ENCODE peak calls at places on chromosomes 11 and 22, in eight cellular contexts. R is HCT116, L is fibroblast of lung, J is PC-9, C is neuronal stem cell, K is keratinocyte, N is trophoblast cell, S is IMR-90. Q is an unnamed sample.

GRCh38 chr22:49882519-49883293 is 29.1 kb downstream of the ZBED4 start:
- DNase-seq in R (no peak), L (no peak), J (no peak), C (no peak), K (no peak), N (no peak), S (peak), Q (no peak)

GRCh38 chr11:44624761-44625221 is 59.3 kb downstream of the CD82 start:
- DNase-seq in R (no peak), L (no peak), J (no peak), C (no peak), K (no peak), N (no peak), S (no peak), Q (peak)

GRCh38 chr11:11010624-11011127 is 152.8 kb upstream of the ZBED5 start:
- DNase-seq in R (peak), L (peak), J (no peak), C (peak), K (no peak), N (peak), S (peak), Q (no peak)

GRCh38 chr11:132704796-132705375 is 827.4 kb downstream of the OPCML start:
- DNase-seq in R (no peak), L (no peak), J (no peak), C (no peak), K (no peak), N (no peak), S (no peak), Q (no peak)

GRCh38 chr11:16804104-16804947 is 65.9 kb downstream of the C11orf58 start:
- DNase-seq in R (no peak), L (peak), J (no peak), C (no peak), K (no peak), N (no peak), S (no peak), Q (no peak)

GRCh38 chr22:46737105-46737975 is 712 bp downstream of the CERK start:
- DNase-seq in R (no peak), L (peak), J (no peak), C (no peak), K (no peak), N (no peak), S (peak), Q (peak)

GRCh38 chr22:42945736-42946135 is 69.2 kb downstream of the PACSIN2 start:
- DNase-seq in R (no peak), L (no peak), J (no peak), C (no peak), K (no peak), N (peak), S (no peak), Q (no peak)

GRCh38 chr11:17972987-17973386 is 39.9 kb downstream of the SERGEF start:
- DNase-seq in R (peak), L (peak), J (peak), C (peak), K (peak), N (peak), S (peak), Q (peak)

GRCh38 chr11:111001986-111002616 is 243.4 kb upstream of the POU2AF2 start:
- DNase-seq in R (no peak), L (peak), J (no peak), C (no peak), K (peak), N (no peak), S (peak), Q (no peak)

GRCh38 chr11:34721646-34722045 is 100.8 kb downstream of the EHF start:
- DNase-seq in R (no peak), L (peak), J (no peak), C (no peak), K (no peak), N (no peak), S (peak), Q (no peak)

GRCh38 chr11:14350716-14351238 is 8.2 kb downstream of the RRAS2 start:
- DNase-seq in R (no peak), L (no peak), J (no peak), C (no peak), K (no peak), N (no peak), S (peak), Q (no peak)

DNA sequence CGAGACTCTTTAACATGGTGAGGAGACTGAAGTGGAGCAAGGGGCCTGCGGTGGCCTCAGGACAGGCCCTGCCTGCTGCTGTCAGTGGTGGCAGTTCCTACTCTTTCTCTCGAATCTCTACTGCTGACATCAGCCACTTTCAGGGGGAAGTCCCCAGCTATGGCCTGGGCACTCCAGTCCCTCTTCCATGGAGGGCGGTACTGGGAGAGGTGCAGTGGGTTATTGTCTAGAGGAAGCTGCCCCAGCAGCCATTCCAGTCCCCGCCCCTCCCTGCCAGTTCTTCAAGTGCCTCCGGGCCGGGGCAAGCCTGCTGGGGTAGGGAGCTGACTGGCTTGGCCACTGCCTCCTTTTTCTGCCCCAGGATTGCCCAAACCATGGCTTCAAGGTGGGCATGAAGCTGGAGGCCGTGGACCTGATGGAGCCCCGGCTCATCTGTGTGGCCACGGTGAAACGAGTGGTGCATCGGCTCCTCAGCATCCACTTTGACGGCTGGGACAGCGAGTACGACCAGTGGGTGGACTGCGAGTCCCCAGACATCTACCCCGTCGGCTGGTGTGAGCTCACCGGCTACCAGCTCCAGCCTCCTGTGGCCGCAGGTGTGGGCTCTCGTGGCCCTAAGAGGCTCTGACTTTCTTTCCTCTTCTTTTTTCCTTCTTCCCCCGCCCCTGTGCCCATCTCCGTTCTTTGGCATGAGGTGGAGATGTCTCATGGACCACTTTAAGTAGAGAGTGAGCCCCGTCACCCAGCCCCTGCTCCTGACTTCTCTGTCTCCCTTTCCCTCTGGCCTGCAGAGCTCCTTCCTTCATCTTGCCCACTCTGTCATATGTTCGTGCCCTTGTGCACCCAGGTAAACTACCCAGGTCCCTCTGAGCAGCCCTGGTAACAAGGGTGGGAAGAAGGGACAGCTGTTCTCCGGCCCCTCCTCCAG is 13.7 kb downstream of the CHADL start:
- DNase-seq in R (no peak), L (no peak), J (no peak), C (no peak), K (no peak), N (no peak), S (no peak), Q (no peak)
- H2AFZ ChIP-seq in R (no peak), L (no peak), J (no peak), C (no peak), K (no peak), N (no peak), S (no peak), Q (no peak)

GRCh38 chr11:125404136-125404810 is 91.8 kb downstream of the FEZ1 start:
- DNase-seq in R (no peak), L (no peak), J (no peak), C (peak), K (no peak), N (no peak), S (no peak), Q (no peak)
- H3K4me2 ChIP-seq in R (peak), L (no peak), J (no peak), C (no peak), K (peak), N (peak), S (peak), Q (no peak)

GRCh38 chr22:39458443-39459083 is 1.8 kb downstream of the MGAT3 start:
- DNase-seq in R (no peak), L (no peak), J (no peak), C (no peak), K (no peak), N (no peak), S (no peak), Q (no peak)
- H2AFZ ChIP-seq in R (no peak), L (no peak), J (no peak), C (peak), K (no peak), N (no peak), S (peak), Q (no peak)

DNA sequence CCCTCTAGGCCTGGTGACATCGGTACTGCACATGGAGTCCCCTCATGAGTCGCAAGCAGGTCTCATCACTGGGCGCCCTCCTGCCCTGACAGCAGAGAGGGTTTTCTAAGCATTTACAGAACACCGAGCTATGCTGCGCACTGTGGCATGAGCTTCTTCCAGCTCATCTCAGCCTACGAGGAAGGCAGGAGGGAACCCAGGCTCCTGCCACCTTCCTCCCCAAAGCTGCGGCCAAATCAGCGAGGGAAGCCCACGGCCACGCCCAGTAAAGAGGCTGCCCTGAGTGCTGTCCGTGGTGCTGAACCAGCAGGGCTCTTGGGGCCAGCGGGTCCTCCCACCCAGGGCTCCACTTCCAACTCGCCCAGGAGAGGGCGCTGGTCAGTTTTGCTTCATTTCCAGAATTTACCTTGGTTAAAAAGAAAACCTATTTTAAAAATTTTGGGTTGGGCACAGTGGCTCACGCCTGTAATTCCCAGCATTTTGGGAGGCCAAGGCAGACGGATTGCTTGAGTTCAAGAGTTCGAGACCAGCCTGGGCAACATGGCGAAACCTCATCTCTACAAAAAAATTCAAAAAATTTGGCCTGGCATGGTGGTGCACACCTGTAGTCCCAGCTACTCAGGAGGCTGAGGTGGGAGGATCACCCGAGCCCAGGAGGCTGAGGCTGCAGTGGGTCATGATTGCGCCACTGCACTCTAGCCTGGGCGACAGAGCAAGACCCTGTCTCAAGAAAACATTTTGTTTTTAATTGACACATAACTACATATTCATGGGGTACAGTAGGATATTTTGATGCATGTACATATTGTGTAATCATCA is 34.2 kb downstream of the PHF21B start:
- DNase-seq in R (peak), L (peak), J (peak), C (peak), K (peak), N (peak), S (peak), Q (peak)
- H3K4me2 ChIP-seq in R (no peak), L (no peak), J (no peak), C (no peak), K (no peak), N (no peak), S (no peak), Q (no peak)

DNA sequence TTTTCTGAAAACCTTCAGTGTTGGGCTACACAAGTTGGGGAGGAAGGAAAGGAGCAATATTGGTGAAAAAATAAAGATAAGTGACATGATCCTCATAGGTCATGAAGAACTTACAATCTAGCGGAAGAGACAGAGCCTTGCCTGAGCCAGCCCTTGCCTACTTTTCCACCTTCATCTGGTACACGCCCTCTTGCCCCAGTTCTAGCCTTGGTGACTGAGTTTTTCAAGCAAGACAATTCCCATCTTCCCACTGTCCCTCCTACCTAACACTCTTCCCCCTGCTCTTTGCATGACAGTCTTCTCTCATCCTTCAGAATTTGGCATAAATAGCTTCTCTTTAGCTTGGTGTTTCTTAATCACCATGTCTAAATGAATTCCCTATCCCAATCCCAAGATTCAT is 42.6 kb downstream of the BBOX1 start:
- DNase-seq in R (no peak), L (no peak), J (no peak), C (no peak), K (no peak), N (no peak), S (no peak), Q (no peak)
- H2AFZ ChIP-seq in R (no peak), L (no peak), J (no peak), C (no peak), K (no peak), N (no peak), S (no peak), Q (no peak)

Q was measured in DND-41.